ENCODE peak calls at places on chromosomes 13 and 19, in six cellular contexts. R, D, U, V, S and W are unnamed samples. For H3K4me1, the result is how much of the 10 kb centered on the place peaks cover.

GRCh38 chr19:1076951-1077350 is 10.0 kb downstream of the ARHGAP45 start:
- DNase-seq in R (no peak), S (peak), V (no peak), D (peak), U (no peak), W (peak)

GRCh38 chr19:39951686-39952085 is 17.3 kb upstream of the FCGBP start:
- DNase-seq in V (peak), D (no peak), R (no peak), U (peak), S (no peak), W (no peak)

GRCh38 chr19:4781851-4782250 is 9.7 kb upstream of the FEM1A start:
- DNase-seq in U (no peak), V (no peak), S (no peak), D (no peak), R (no peak), W (no peak)

GRCh38 chr13:113646921-113647340 is 11.1 kb downstream of the ATP4B start:
- DNase-seq in R (peak), S (peak), D (no peak), U (no peak), V (no peak), W (no peak)

GRCh38 chr19:6429419-6430221 is 3.9 kb downstream of the SLC25A41 start:
- DNase-seq in S (no peak), D (no peak), U (no peak), R (no peak), V (no peak), W (no peak)

GRCh38 chr19:3057275-3057714 is 5.0 kb downstream of the TLE5 start:
- DNase-seq in V (peak), S (peak), R (peak), U (peak), D (peak), W (peak)

GRCh38 chr13:94330552-94331071 is 148.9 kb downstream of the DCT start:
- DNase-seq in V (no peak), S (no peak), U (no peak), R (no peak), D (no peak), W (no peak)

GRCh38 chr13:89382986-89383385 is 1711.8 kb downstream of the SLITRK5 start:
- DNase-seq in V (no peak), R (no peak), D (no peak), U (no peak), S (no peak), W (no peak)

GRCh38 chr13:34587586-34587985 is 354.5 kb upstream of the NBEA start:
- DNase-seq in D (no peak), R (no peak), U (no peak), S (no peak), V (peak), W (no peak)

GRCh38 chr13:67374391-67374790 is 144.3 kb upstream of the PCDH9 start:
- DNase-seq in D (no peak), V (no peak), U (no peak), R (no peak), S (no peak), W (no peak)

GRCh38 chr19:3150739-3151329 is 15.0 kb downstream of the GNA15 start:
- DNase-seq in R (no peak), U (no peak), V (no peak), S (no peak), D (no peak), W (no peak)

GRCh38 chr13:50129923-50130685 is 114.9 kb downstream of the KCNRG start:
- DNase-seq in R (peak), S (peak), V (peak), U (peak), D (peak), W (peak)

GRCh38 chr13:100517135-100517534 is 71.5 kb downstream of the GGACT start:
- DNase-seq in R (no peak), S (no peak), U (peak), V (no peak), D (no peak), W (peak)

GRCh38 chr19:29651622-29652394 is 13.5 kb upstream of the PLEKHF1 start:
- DNase-seq in V (no peak), R (no peak), U (no peak), S (no peak), D (no peak), W (no peak)

GRCh38 chr19:2797280-2797679 is 12.0 kb downstream of the THOP1 start:
- DNase-seq in R (no peak), S (peak), V (no peak), D (no peak), U (no peak), W (no peak)

GRCh38 chr13:90443268-90443667 is 904.2 kb upstream of the MIR17HG start:
- DNase-seq in D (no peak), U (no peak), V (no peak), S (no peak), R (no peak), W (no peak)

GRCh38 chr19:55348317-55349034 is 6.0 kb downstream of the COX6B2 start:
- DNase-seq in D (no peak), U (no peak), S (no peak), V (no peak), R (no peak), W (no peak)

GRCh38 chr13:90867336-90867683 is 480.2 kb upstream of the MIR17HG start:
- DNase-seq in S (peak), V (peak), D (peak), U (peak), R (peak), W (peak)

GRCh38 chr13:35518337-35518736 is 41.8 kb upstream of the MAB21L1 start:
- DNase-seq in R (no peak), S (no peak), U (no peak), V (peak), D (no peak), W (no peak)

GRCh38 chr13:62119739-62120700 is 704.4 kb upstream of the PCDH20 start:
- DNase-seq in S (no peak), U (peak), V (peak), R (no peak), D (no peak), W (no peak)

GRCh38 chr13:98494769-98495168 is 82.1 kb downstream of the STK24 start:
- DNase-seq in U (no peak), S (no peak), V (no peak), D (no peak), R (no peak), W (no peak)

GRCh38 chr13:32639502-32640105 is 53.4 kb downstream of the PDS5B start:
- DNase-seq in V (peak), R (peak), D (peak), S (no peak), U (peak), W (peak)

GRCh38 chr19:6611441-6611852 is 20.5 kb upstream of the CD70 start:
- DNase-seq in S (no peak), V (peak), U (no peak), R (no peak), D (no peak), W (no peak)

GRCh38 chr19:46147166-46147740 is 785 bp upstream of the IGFL2 start:
- DNase-seq in D (no peak), S (no peak), R (no peak), V (no peak), U (no peak), W (no peak)

GRCh38 chr19:51904331-51905165 is at the start of gene ZNF649:
- DNase-seq in V (peak), D (peak), S (peak), R (peak), U (peak), W (peak)

GRCh38 chr19:30565680-30566079 is 193.5 kb downstream of the ZNF536 start:
- DNase-seq in R (no peak), D (no peak), V (no peak), U (no peak), S (no peak), W (no peak)

GRCh38 chr13:108195146-108195545 is 20.2 kb downstream of the LIG4 start:
- DNase-seq in V (peak), S (no peak), U (no peak), D (no peak), R (no peak), W (no peak)

GRCh38 chr19:3457531-3458228 is 22.6 kb downstream of the SMIM24 start:
- DNase-seq in R (peak), V (peak), U (no peak), D (no peak), S (no peak), W (no peak)

GRCh38 chr13:112450567-112451240 is 74.5 kb downstream of the SPACA7 start:
- DNase-seq in D (no peak), V (no peak), S (no peak), R (peak), U (no peak), W (no peak)

GRCh38 chr13:79987323-79987722 is 353.6 kb downstream of the SPRY2 start:
- DNase-seq in V (no peak), U (no peak), S (no peak), R (no peak), D (no peak), W (no peak)

GRCh38 chr13:51797664-51798488 is 6.1 kb downstream of the DHRS12 start:
- DNase-seq in U (peak), V (peak), R (no peak), S (no peak), D (no peak), W (peak)

GRCh38 chr13:99496322-99497142 is 4.7 kb upstream of the TM9SF2 start:
- DNase-seq in S (peak), V (peak), R (peak), U (no peak), D (peak), W (peak)

GRCh38 chr13:110492299-110493160 is 69.0 kb downstream of the RAB20 start:
- DNase-seq in S (no peak), R (no peak), V (no peak), D (no peak), U (no peak), W (no peak)

GRCh38 chr19:10227215-10227971 is 3.7 kb downstream of the S1PR2 start:
- DNase-seq in R (peak), U (no peak), D (peak), S (peak), V (peak), W (no peak)

GRCh38 chr13:71030789-71031188 is 836.2 kb downstream of the DACH1 start:
- DNase-seq in U (no peak), V (no peak), R (no peak), S (no peak), D (no peak), W (no peak)

GRCh38 chr19:43438291-43439162 is 23.8 kb downstream of the TEX101 start:
- DNase-seq in D (peak), V (peak), R (no peak), U (peak), S (peak), W (peak)

GRCh38 chr19:44694184-44694579 is 4.8 kb upstream of the CEACAM16 start:
- DNase-seq in V (no peak), R (no peak), D (no peak), U (no peak), S (no peak), W (no peak)

GRCh38 chr13:25847145-25847544 is 204.7 kb downstream of the SHISA2 start:
- DNase-seq in D (no peak), S (no peak), U (no peak), R (no peak), V (no peak), W (no peak)

DNA sequence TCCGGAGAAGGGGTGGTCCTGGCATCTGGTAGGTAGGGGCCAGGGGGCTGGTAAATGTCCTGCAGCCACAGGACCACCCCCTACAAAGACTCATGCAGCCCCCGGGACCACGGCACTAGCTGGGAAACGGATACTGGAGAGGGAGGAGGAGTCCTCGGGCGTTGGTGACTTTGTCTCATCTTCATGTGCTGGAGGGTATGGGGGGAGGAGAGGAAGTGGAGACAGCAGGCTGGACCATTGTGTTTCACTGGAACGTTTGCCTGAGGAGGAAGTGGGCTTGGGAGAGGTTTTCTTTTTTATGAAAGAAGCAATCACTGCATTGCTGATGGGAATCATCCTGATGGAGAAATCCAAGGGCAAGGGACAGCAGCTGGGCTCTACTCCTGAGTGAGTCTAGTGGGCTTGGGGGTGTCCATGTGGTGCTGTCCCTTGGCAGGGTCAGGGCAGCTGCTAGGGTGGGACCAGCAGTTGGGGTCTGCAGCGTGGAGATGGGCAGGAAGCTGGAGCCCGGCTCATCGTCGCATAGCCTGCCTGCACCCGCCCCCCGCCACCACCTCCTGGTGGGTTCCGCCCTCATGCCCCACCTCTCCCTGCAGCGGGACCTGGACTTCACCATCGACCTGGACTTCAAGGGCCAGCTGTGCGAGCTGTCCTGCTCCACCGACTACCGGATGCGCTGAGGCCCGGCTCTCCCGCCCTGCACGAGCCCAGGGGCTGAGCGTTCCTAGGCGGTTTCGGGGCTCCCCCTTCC is 1.7 kb upstream of the ADM5 start:
- DNase-seq in U (no peak), V (no peak), S (no peak), D (peak), R (no peak), W (no peak)
- H3K27ac ChIP-seq in U (no peak), V (no peak), S (peak), D (peak), R (no peak), W (no peak)

GRCh38 chr19:18253130-18253529 is 21.1 kb downstream of the IQCN start:
- DNase-seq in V (no peak), U (no peak), R (no peak), S (no peak), D (no peak), W (no peak)

GRCh38 chr19:18253716-18254115 is 20.5 kb downstream of the IQCN start:
- DNase-seq in S (no peak), U (no peak), R (no peak), V (no peak), D (no peak), W (peak)

GRCh38 chr19:18251587-18252369 is 22.5 kb downstream of the IQCN start:
- DNase-seq in V (peak), S (peak), U (peak), R (peak), D (peak), W (peak)

GRCh38 chr19:18252370-18252717 is 21.9 kb downstream of the IQCN start:
- DNase-seq in V (no peak), D (no peak), U (no peak), S (no peak), R (no peak), W (no peak)

DNA sequence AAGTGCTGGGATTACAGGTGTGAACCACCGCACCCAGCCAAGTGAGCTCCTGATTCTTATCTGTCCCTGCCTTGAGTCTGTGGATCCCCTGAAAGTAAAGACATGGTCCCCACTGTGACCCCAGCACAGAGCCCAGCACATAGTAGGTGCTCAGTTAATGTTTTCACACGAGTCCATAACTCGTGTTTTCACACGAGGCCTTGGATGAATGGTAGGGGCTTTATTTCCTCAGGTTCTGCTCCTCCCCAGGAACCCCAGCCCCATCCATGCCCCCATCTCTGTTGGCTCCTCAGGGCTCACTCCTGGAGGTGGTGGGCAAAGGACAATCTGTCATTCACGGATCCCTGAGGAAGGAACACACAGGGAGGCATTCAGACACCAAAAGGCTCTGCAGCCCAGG is 23.6 kb upstream of the PDE4C start:
- DNase-seq in U (no peak), S (no peak), V (no peak), D (no peak), R (no peak), W (no peak)
- H3K4me1 ChIP-seq in U (under half), S (under half), V (under half), D (under half), R (under half), W (under half)

DNA sequence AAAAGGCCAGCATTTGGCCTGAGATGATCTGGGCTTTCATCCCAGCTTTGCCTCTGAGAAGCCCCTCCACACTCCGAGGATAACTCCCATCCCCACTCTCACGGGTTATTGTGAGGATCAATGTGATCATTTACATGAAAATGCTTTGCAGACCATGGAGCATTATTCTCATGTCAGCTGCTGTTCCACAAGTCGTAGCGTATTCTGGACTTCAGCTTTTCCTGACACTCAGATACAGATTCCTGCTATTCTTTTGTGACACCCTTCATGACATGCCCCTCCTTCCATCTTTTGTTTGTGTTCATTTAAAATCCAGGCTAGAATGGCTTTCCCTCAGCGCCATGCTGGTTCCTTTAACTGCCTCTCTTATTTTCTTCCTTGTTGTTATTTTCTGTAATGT is 86.5 kb downstream of the NUFIP1 start:
- DNase-seq in D (no peak), U (no peak), S (no peak), V (no peak), R (no peak), W (no peak)
- TF ChIP-seq CTCF in D (no peak), U (no peak), S (no peak), V (no peak), R (no peak), W (no peak)

GRCh38 chr19:34985249-34986022 is 14.7 kb upstream of the GRAMD1A start:
- DNase-seq in S (peak), D (peak), R (peak), U (no peak), V (peak), W (no peak)

GRCh38 chr19:34990578-34991192 is 9.4 kb upstream of the GRAMD1A start:
- DNase-seq in S (no peak), D (no peak), U (no peak), R (peak), V (no peak), W (no peak)

GRCh38 chr19:34991542-34992333 is 8.4 kb upstream of the GRAMD1A start:
- DNase-seq in R (peak), S (no peak), D (no peak), V (no peak), U (no peak), W (no peak)

GRCh38 chr19:34988119-34988518 is 12.0 kb upstream of the GRAMD1A start:
- DNase-seq in R (peak), D (no peak), S (no peak), U (no peak), V (no peak), W (no peak)

GRCh38 chr19:34989248-34989797 is 10.8 kb upstream of the GRAMD1A start:
- DNase-seq in D (no peak), U (no peak), V (no peak), S (no peak), R (peak), W (no peak)
- H3K27ac ChIP-seq in D (no peak), U (no peak), V (no peak), S (no peak), R (no peak), W (no peak)

GRCh38 chr13:30116379-30116778 is 191.0 kb downstream of the KATNAL1 start:
- DNase-seq in U (no peak), S (no peak), V (no peak), R (no peak), D (no peak), W (no peak)
- H3K4me1 ChIP-seq in U (under half), S (under half), V (under half), R (under half), D (under half), W (under half)